ENCODE peak calls at places on chromosomes 2 and 18, in nine cellular contexts. One of them, this sample, is unnamed.

GRCh38 chr2:99442837-99443236 is 47.0 kb downstream of the REV1 start:
- DNase-seq in neuronal stem cell: no peak
- DNase-seq in dermis blood vessel endothelial cell: peak
- DNase-seq in activated naive CD4-positive, alpha-beta T cell treated with anti-CD3 and anti-CD28 coated beads, Interleukin-2, amount 50 U/mL, for 16 hours: no peak
- DNase-seq in mesothelial cell of epicardium: no peak
- DNase-seq in stomach: no peak
- DNase-seq in kidney glomerular epithelial cell: no peak
- DNase-seq in activated CD4-positive, CD25-positive, alpha-beta regulatory T cell: no peak
- DNase-seq in cardiac muscle cell: peak
- DNase-seq in this sample: no peak

GRCh38 chr2:177817300-177817699 is 255.3 kb downstream of the PDE11A start:
- DNase-seq in neuronal stem cell: no peak
- DNase-seq in dermis blood vessel endothelial cell: no peak
- DNase-seq in activated naive CD4-positive, alpha-beta T cell treated with anti-CD3 and anti-CD28 coated beads, Interleukin-2, amount 50 U/mL, for 16 hours: no peak
- DNase-seq in mesothelial cell of epicardium: no peak
- DNase-seq in stomach: no peak
- DNase-seq in kidney glomerular epithelial cell: no peak
- DNase-seq in activated CD4-positive, CD25-positive, alpha-beta regulatory T cell: no peak
- DNase-seq in cardiac muscle cell: no peak
- DNase-seq in this sample: no peak

GRCh38 chr2:55200416-55200815 is 31.7 kb downstream of the CLHC1 start:
- DNase-seq in neuronal stem cell: no peak
- DNase-seq in dermis blood vessel endothelial cell: no peak
- DNase-seq in activated naive CD4-positive, alpha-beta T cell treated with anti-CD3 and anti-CD28 coated beads, Interleukin-2, amount 50 U/mL, for 16 hours: no peak
- DNase-seq in mesothelial cell of epicardium: no peak
- DNase-seq in stomach: no peak
- DNase-seq in kidney glomerular epithelial cell: no peak
- DNase-seq in activated CD4-positive, CD25-positive, alpha-beta regulatory T cell: no peak
- DNase-seq in cardiac muscle cell: no peak
- DNase-seq in this sample: no peak

GRCh38 chr2:9092383-9093282 is 89.1 kb upstream of the MBOAT2 start:
- DNase-seq in neuronal stem cell: no peak
- DNase-seq in dermis blood vessel endothelial cell: no peak
- DNase-seq in activated naive CD4-positive, alpha-beta T cell treated with anti-CD3 and anti-CD28 coated beads, Interleukin-2, amount 50 U/mL, for 16 hours: no peak
- DNase-seq in mesothelial cell of epicardium: no peak
- DNase-seq in stomach: no peak
- DNase-seq in kidney glomerular epithelial cell: no peak
- DNase-seq in activated CD4-positive, CD25-positive, alpha-beta regulatory T cell: no peak
- DNase-seq in cardiac muscle cell: no peak
- DNase-seq in this sample: no peak

GRCh38 chr2:149466635-149467034 is 120.9 kb downstream of the MMADHC start:
- DNase-seq in neuronal stem cell: no peak
- DNase-seq in dermis blood vessel endothelial cell: no peak
- DNase-seq in activated naive CD4-positive, alpha-beta T cell treated with anti-CD3 and anti-CD28 coated beads, Interleukin-2, amount 50 U/mL, for 16 hours: no peak
- DNase-seq in mesothelial cell of epicardium: no peak
- DNase-seq in stomach: no peak
- DNase-seq in kidney glomerular epithelial cell: no peak
- DNase-seq in activated CD4-positive, CD25-positive, alpha-beta regulatory T cell: no peak
- DNase-seq in cardiac muscle cell: no peak
- DNase-seq in this sample: no peak

GRCh38 chr2:216664593-216665034 is 30.7 kb downstream of the IGFBP5 start:
- DNase-seq in neuronal stem cell: no peak
- DNase-seq in dermis blood vessel endothelial cell: peak
- DNase-seq in activated naive CD4-positive, alpha-beta T cell treated with anti-CD3 and anti-CD28 coated beads, Interleukin-2, amount 50 U/mL, for 16 hours: no peak
- DNase-seq in mesothelial cell of epicardium: no peak
- DNase-seq in stomach: peak
- DNase-seq in kidney glomerular epithelial cell: peak
- DNase-seq in activated CD4-positive, CD25-positive, alpha-beta regulatory T cell: no peak
- DNase-seq in cardiac muscle cell: no peak
- DNase-seq in this sample: peak

GRCh38 chr2:235471186-235471747 is 22.6 kb upstream of the AGAP1 start:
- DNase-seq in neuronal stem cell: no peak
- DNase-seq in dermis blood vessel endothelial cell: no peak
- DNase-seq in activated naive CD4-positive, alpha-beta T cell treated with anti-CD3 and anti-CD28 coated beads, Interleukin-2, amount 50 U/mL, for 16 hours: no peak
- DNase-seq in mesothelial cell of epicardium: no peak
- DNase-seq in stomach: no peak
- DNase-seq in kidney glomerular epithelial cell: no peak
- DNase-seq in activated CD4-positive, CD25-positive, alpha-beta regulatory T cell: no peak
- DNase-seq in cardiac muscle cell: no peak
- DNase-seq in this sample: no peak

GRCh38 chr2:185608799-185609198 is 129.8 kb upstream of the FSIP2 start:
- DNase-seq in neuronal stem cell: no peak
- DNase-seq in dermis blood vessel endothelial cell: no peak
- DNase-seq in activated naive CD4-positive, alpha-beta T cell treated with anti-CD3 and anti-CD28 coated beads, Interleukin-2, amount 50 U/mL, for 16 hours: no peak
- DNase-seq in mesothelial cell of epicardium: no peak
- DNase-seq in stomach: no peak
- DNase-seq in kidney glomerular epithelial cell: peak
- DNase-seq in activated CD4-positive, CD25-positive, alpha-beta regulatory T cell: no peak
- DNase-seq in cardiac muscle cell: no peak
- DNase-seq in this sample: peak

GRCh38 chr2:164943289-164943688 is 12.0 kb downstream of the SLC38A11 start:
- DNase-seq in neuronal stem cell: no peak
- DNase-seq in dermis blood vessel endothelial cell: no peak
- DNase-seq in activated naive CD4-positive, alpha-beta T cell treated with anti-CD3 and anti-CD28 coated beads, Interleukin-2, amount 50 U/mL, for 16 hours: no peak
- DNase-seq in mesothelial cell of epicardium: no peak
- DNase-seq in stomach: no peak
- DNase-seq in kidney glomerular epithelial cell: no peak
- DNase-seq in activated CD4-positive, CD25-positive, alpha-beta regulatory T cell: no peak
- DNase-seq in cardiac muscle cell: no peak
- DNase-seq in this sample: no peak

GRCh38 chr2:85539361-85540130 is 578 bp downstream of the MAT2A start:
- DNase-seq in neuronal stem cell: peak
- DNase-seq in dermis blood vessel endothelial cell: peak
- DNase-seq in activated naive CD4-positive, alpha-beta T cell treated with anti-CD3 and anti-CD28 coated beads, Interleukin-2, amount 50 U/mL, for 16 hours: peak
- DNase-seq in mesothelial cell of epicardium: peak
- DNase-seq in stomach: peak
- DNase-seq in kidney glomerular epithelial cell: peak
- DNase-seq in activated CD4-positive, CD25-positive, alpha-beta regulatory T cell: peak
- DNase-seq in cardiac muscle cell: peak
- DNase-seq in this sample: peak

GRCh38 chr18:36104749-36105148 is 24.4 kb downstream of the SLC39A6 start:
- DNase-seq in neuronal stem cell: no peak
- DNase-seq in dermis blood vessel endothelial cell: no peak
- DNase-seq in activated naive CD4-positive, alpha-beta T cell treated with anti-CD3 and anti-CD28 coated beads, Interleukin-2, amount 50 U/mL, for 16 hours: no peak
- DNase-seq in mesothelial cell of epicardium: no peak
- DNase-seq in stomach: no peak
- DNase-seq in kidney glomerular epithelial cell: no peak
- DNase-seq in activated CD4-positive, CD25-positive, alpha-beta regulatory T cell: no peak
- DNase-seq in cardiac muscle cell: no peak
- DNase-seq in this sample: no peak

GRCh38 chr2:22382439-22383169 is 1002.4 kb upstream of the KLHL29 start:
- DNase-seq in neuronal stem cell: peak
- DNase-seq in dermis blood vessel endothelial cell: no peak
- DNase-seq in activated naive CD4-positive, alpha-beta T cell treated with anti-CD3 and anti-CD28 coated beads, Interleukin-2, amount 50 U/mL, for 16 hours: no peak
- DNase-seq in mesothelial cell of epicardium: no peak
- DNase-seq in stomach: no peak
- DNase-seq in kidney glomerular epithelial cell: no peak
- DNase-seq in activated CD4-positive, CD25-positive, alpha-beta regulatory T cell: no peak
- DNase-seq in cardiac muscle cell: no peak
- DNase-seq in this sample: no peak

GRCh38 chr18:60506682-60507081 is 134.1 kb upstream of the MC4R start:
- DNase-seq in neuronal stem cell: no peak
- DNase-seq in dermis blood vessel endothelial cell: no peak
- DNase-seq in activated naive CD4-positive, alpha-beta T cell treated with anti-CD3 and anti-CD28 coated beads, Interleukin-2, amount 50 U/mL, for 16 hours: no peak
- DNase-seq in mesothelial cell of epicardium: no peak
- DNase-seq in stomach: no peak
- DNase-seq in kidney glomerular epithelial cell: no peak
- DNase-seq in activated CD4-positive, CD25-positive, alpha-beta regulatory T cell: no peak
- DNase-seq in cardiac muscle cell: no peak
- DNase-seq in this sample: no peak

GRCh38 chr2:128311755-128312341 is 6.8 kb downstream of the HS6ST1 start:
- DNase-seq in neuronal stem cell: no peak
- DNase-seq in dermis blood vessel endothelial cell: no peak
- DNase-seq in activated naive CD4-positive, alpha-beta T cell treated with anti-CD3 and anti-CD28 coated beads, Interleukin-2, amount 50 U/mL, for 16 hours: peak
- DNase-seq in mesothelial cell of epicardium: peak
- DNase-seq in stomach: peak
- DNase-seq in kidney glomerular epithelial cell: no peak
- DNase-seq in activated CD4-positive, CD25-positive, alpha-beta regulatory T cell: no peak
- DNase-seq in cardiac muscle cell: no peak
- DNase-seq in this sample: no peak

GRCh38 chr2:33344230-33344629 is 132.2 kb upstream of the RASGRP3 start:
- DNase-seq in neuronal stem cell: no peak
- DNase-seq in dermis blood vessel endothelial cell: no peak
- DNase-seq in activated naive CD4-positive, alpha-beta T cell treated with anti-CD3 and anti-CD28 coated beads, Interleukin-2, amount 50 U/mL, for 16 hours: no peak
- DNase-seq in mesothelial cell of epicardium: no peak
- DNase-seq in stomach: no peak
- DNase-seq in kidney glomerular epithelial cell: no peak
- DNase-seq in activated CD4-positive, CD25-positive, alpha-beta regulatory T cell: no peak
- DNase-seq in cardiac muscle cell: no peak
- DNase-seq in this sample: no peak